ENCODE peak calls at places on chromosome X, in four cellular contexts. W is cardiac muscle cell; I is tibial artery; N is activated CD8-positive, alpha-beta T cell treated with anti-CD3 and anti-CD28 coated beads, Interleukin-2, amount 10 ng/mL, durations not matched to agents 7 days and 5 days. A is an unnamed sample.

GRCh38 chrX:68146054-68146453 is 287.2 kb downstream of the OPHN1 start:
- DNase-seq in I (no peak), N (no peak), W (peak; percentile 35), A (no peak)

GRCh38 chrX:4240541-4241194 is 527.2 kb upstream of the PRKX start:
- DNase-seq in W (no peak), N (no peak), I (no peak), A (no peak)

GRCh38 chrX:97841544-97842179 is 958.0 kb downstream of the RPA4 start:
- DNase-seq in W (no peak), N (no peak), I (no peak), A (no peak)

GRCh38 chrX:136954930-136955329 is 74.4 kb upstream of the RBMX start:
- DNase-seq in I (no peak), W (peak; percentile 16), N (no peak), A (no peak)

GRCh38 chrX:65706041-65706828 is 38.8 kb downstream of the MSN start:
- DNase-seq in W (peak; percentile 9), I (peak; percentile 26), N (no peak), A (peak; percentile 40)

GRCh38 chrX:103356897-103357296 is 591 bp downstream of the TCEAL9 start:
- DNase-seq in W (peak; percentile 62), N (no peak), I (no peak), A (no peak)

GRCh38 chrX:18873189-18873791 is 110.6 kb downstream of the PHKA2 start:
- DNase-seq in N (no peak), W (no peak), I (peak; percentile 34), A (no peak)

GRCh38 chrX:22164770-22165388 is 107.8 kb upstream of the CBLL2 start:
- DNase-seq in W (no peak), N (no peak), I (no peak), A (no peak)

GRCh38 chrX:100745806-100746537 is 14.1 kb upstream of the SYTL4 start:
- DNase-seq in N (no peak), I (peak; percentile 22), W (no peak), A (no peak)

GRCh38 chrX:104482757-104483156 is 83.2 kb upstream of the IL1RAPL2 start:
- DNase-seq in I (no peak), N (no peak), W (no peak), A (no peak)

GRCh38 chrX:53939127-53939526 is 105.1 kb downstream of the PHF8 start:
- DNase-seq in I (no peak), W (no peak), N (peak; percentile 31), A (no peak)

GRCh38 chrX:49250066-49250465 is 14.4 kb downstream of the FOXP3 start:
- DNase-seq in I (no peak), N (no peak), W (no peak), A (no peak)

GRCh38 chrX:134247492-134247891 is 10.5 kb downstream of the CCDC160 start:
- DNase-seq in I (no peak), N (no peak), W (no peak), A (no peak)

GRCh38 chrX:3526084-3526483 is 179.6 kb upstream of the MXRA5 start:
- DNase-seq in I (no peak), N (no peak), W (no peak), A (no peak)

A was measured in thoracic aorta.